ENCODE peak calls at places on chromosomes 3 and 15, in nine cellular contexts. I is pancreas; T is CD4-positive, alpha-beta memory T cell; C is cardiac muscle cell; H is lower lobe of right lung; E is AG04450; M is breast epithelium; N is cardiac fibroblast; O is lung. G is an unnamed sample.

GRCh38 chr3:64945171-64945684 is 257.4 kb upstream of the ADAMTS9 start:
- DNase-seq in I (no peak), T (no peak), C (peak), H (no peak), E (no peak), M (no peak), N (peak), O (no peak), G (no peak)

GRCh38 chr3:156448300-156448699 is 106.6 kb downstream of the SSR3 start:
- DNase-seq in I (no peak), T (peak), C (peak), H (no peak), E (no peak), M (no peak), N (peak), O (no peak), G (no peak)

GRCh38 chr15:79562538-79563298 is 130.6 kb downstream of the MINAR1 start:
- DNase-seq in I (no peak), T (no peak), C (no peak), H (no peak), E (no peak), M (no peak), N (no peak), O (no peak), G (no peak)

GRCh38 chr3:122927726-122928125 is 99.8 kb downstream of the SEMA5B start:
- DNase-seq in I (no peak), T (no peak), C (no peak), H (no peak), E (no peak), M (no peak), N (no peak), O (no peak), G (no peak)

GRCh38 chr3:72346526-72346926 is 501.7 kb downstream of the SHQ1 start:
- DNase-seq in I (no peak), T (no peak), C (peak), H (no peak), E (peak), M (no peak), N (peak), O (no peak), G (no peak)

GRCh38 chr3:156642750-156643728 is 31.4 kb upstream of the TIPARP start:
- DNase-seq in I (no peak), T (no peak), C (peak), H (no peak), E (no peak), M (no peak), N (no peak), O (no peak), G (no peak)

GRCh38 chr15:51533672-51534398 is 88.7 kb downstream of the DMXL2 start:
- DNase-seq in I (no peak), T (no peak), C (no peak), H (no peak), E (no peak), M (no peak), N (no peak), O (no peak), G (no peak)

GRCh38 chr3:172582712-172583111 is 59.5 kb upstream of the TNFSF10 start:
- DNase-seq in I (no peak), T (no peak), C (peak), H (no peak), E (no peak), M (no peak), N (peak), O (no peak), G (no peak)

GRCh38 chr3:107734317-107734716 is 211.6 kb downstream of the BBX start:
- DNase-seq in I (no peak), T (no peak), C (no peak), H (no peak), E (no peak), M (no peak), N (no peak), O (no peak), G (no peak)

GRCh38 chr15:101452572-101452971 is 36.9 kb downstream of the PCSK6 start:
- DNase-seq in I (no peak), T (no peak), C (no peak), H (no peak), E (no peak), M (no peak), N (no peak), O (no peak), G (no peak)

GRCh38 chr15:67504796-67505195 is 16.1 kb upstream of the C15orf61 start:
- DNase-seq in I (no peak), T (no peak), C (no peak), H (no peak), E (no peak), M (no peak), N (no peak), O (no peak), G (no peak)

GRCh38 chr3:185250247-185250646 is 3.6 kb downstream of the EHHADH start:
- DNase-seq in I (no peak), T (no peak), C (peak), H (no peak), E (no peak), M (no peak), N (peak), O (no peak), G (no peak)

GRCh38 chr15:99983171-99983891 is 250.1 kb upstream of the LYSMD4 start:
- DNase-seq in I (no peak), T (no peak), C (peak), H (no peak), E (no peak), M (no peak), N (peak), O (no peak), G (no peak)

GRCh38 chr3:117036259-117036799 is 326.8 kb downstream of the TUSC7 start:
- DNase-seq in I (no peak), T (no peak), C (peak), H (no peak), E (peak), M (peak), N (peak), O (peak), G (peak)

GRCh38 chr3:12286927-12287726 is 1.7 kb upstream of the PPARG start:
- DNase-seq in I (no peak), T (no peak), C (peak), H (peak), E (no peak), M (no peak), N (peak), O (no peak), G (peak)

GRCh38 chr15:41944313-41944940 is 27.9 kb downstream of the EHD4 start:
- DNase-seq in I (no peak), T (no peak), C (peak), H (no peak), E (peak), M (peak), N (peak), O (no peak), G (no peak)

GRCh38 chr3:80331768-80332167 is 564.0 kb upstream of the ROBO1 start:
- DNase-seq in I (no peak), T (no peak), C (no peak), H (no peak), E (no peak), M (no peak), N (no peak), O (no peak), G (no peak)

GRCh38 chr3:47908744-47909143 is 105.8 kb downstream of the DHX30 start:
- DNase-seq in I (no peak), T (no peak), C (no peak), H (no peak), E (no peak), M (no peak), N (no peak), O (no peak), G (no peak)

GRCh38 chr15:55619783-55620182 is 31.6 kb upstream of the PYGO1 start:
- DNase-seq in I (no peak), T (no peak), C (no peak), H (no peak), E (no peak), M (no peak), N (no peak), O (no peak), G (no peak)

GRCh38 chr15:90451215-90451850 is 63.3 kb downstream of the IQGAP1 start:
- DNase-seq in I (no peak), T (no peak), C (no peak), H (no peak), E (no peak), M (no peak), N (no peak), O (no peak), G (no peak)

GRCh38 chr15:36373549-36373948 is 205.9 kb upstream of the CDIN1 start:
- DNase-seq in I (no peak), T (no peak), C (no peak), H (no peak), E (no peak), M (no peak), N (no peak), O (no peak), G (no peak)

GRCh38 chr3:132417695-132418520 is 606 bp downstream of the DNAJC13 start:
- DNase-seq in I (no peak), T (no peak), C (peak), H (peak), E (peak), M (peak), N (peak), O (peak), G (no peak)

GRCh38 chr3:172688588-172688987 is 22.3 kb downstream of the NCEH1 start:
- DNase-seq in I (no peak), T (no peak), C (no peak), H (no peak), E (no peak), M (no peak), N (no peak), O (no peak), G (no peak)

GRCh38 chr3:126535636-126536035 is 11.7 kb downstream of the CHST13 start:
- DNase-seq in I (no peak), T (no peak), C (no peak), H (peak), E (no peak), M (no peak), N (no peak), O (no peak), G (no peak)
- H3K4me3 ChIP-seq in I (no peak), T (no peak), C (no peak), H (no peak), E (no peak), M (no peak), N (no peak), O (no peak), G (no peak)

GRCh38 chr3:125211523-125212095 is 939 bp downstream of the SLC12A8 start:
- DNase-seq in I (peak), T (no peak), C (no peak), H (no peak), E (no peak), M (no peak), N (no peak), O (no peak), G (no peak)
- H3K4me3 ChIP-seq in I (peak), T (no peak), C (peak), H (peak), E (no peak), M (peak), N (peak), O (peak), G (no peak)

GRCh38 chr3:46677096-46677702 is 16.3 kb downstream of the ALS2CL start:
- DNase-seq in I (no peak), T (no peak), C (peak), H (no peak), E (no peak), M (no peak), N (peak), O (no peak), G (no peak)
- H3K4me3 ChIP-seq in I (no peak), T (no peak), C (no peak), H (no peak), E (no peak), M (peak), N (no peak), O (no peak), G (no peak)

GRCh38 chr15:30925686-30926085 is 22.0 kb downstream of the FAN1 start:
- DNase-seq in I (no peak), T (no peak), C (no peak), H (no peak), E (no peak), M (no peak), N (no peak), O (no peak), G (no peak)
- H3K4me3 ChIP-seq in I (no peak), T (no peak), C (no peak), H (no peak), E (no peak), M (no peak), N (no peak), O (no peak), G (no peak)

GRCh38 chr3:134516905-134517304 is 31.0 kb downstream of the CEP63 start:
- DNase-seq in I (no peak), T (no peak), C (peak), H (no peak), E (no peak), M (no peak), N (peak), O (no peak), G (no peak)
- H3K4me3 ChIP-seq in I (no peak), T (no peak), C (no peak), H (no peak), E (no peak), M (no peak), N (no peak), O (no peak), G (no peak)

GRCh38 chr3:190017575-190018288 is 103.0 kb downstream of the P3H2 start:
- DNase-seq in I (no peak), T (no peak), C (peak), H (no peak), E (peak), M (no peak), N (peak), O (no peak), G (no peak)
- H3K4me3 ChIP-seq in I (no peak), T (no peak), C (no peak), H (no peak), E (no peak), M (no peak), N (no peak), O (no peak), G (no peak)

GRCh38 chr3:69542265-69543079 is 156.6 kb upstream of the FRMD4B start:
- DNase-seq in I (peak), T (no peak), C (peak), H (peak), E (no peak), M (no peak), N (no peak), O (no peak), G (no peak)
- H3K4me3 ChIP-seq in I (peak), T (no peak), C (peak), H (peak), E (no peak), M (peak), N (peak), O (peak), G (peak)

GRCh38 chr3:37863552-37863865 is 1.8 kb downstream of the CTDSPL start:
- DNase-seq in I (no peak), T (no peak), C (no peak), H (no peak), E (no peak), M (no peak), N (no peak), O (no peak), G (no peak)
- H3K4me3 ChIP-seq in I (peak), T (no peak), C (no peak), H (peak), E (peak), M (peak), N (peak), O (peak), G (peak)

GRCh38 chr15:96626936-96627577 is 296.6 kb downstream of the NR2F2 start:
- DNase-seq in I (no peak), T (no peak), C (no peak), H (peak), E (no peak), M (no peak), N (peak), O (no peak), G (no peak)
- H3K4me3 ChIP-seq in I (no peak), T (no peak), C (no peak), H (no peak), E (no peak), M (no peak), N (no peak), O (no peak), G (no peak)

GRCh38 chr3:133892546-133893231 is 3.0 kb downstream of the RAB6B start:
- DNase-seq in I (peak), T (no peak), C (no peak), H (peak), E (no peak), M (no peak), N (no peak), O (peak), G (no peak)

GRCh38 chr3:133896002-133896761 is 500 bp upstream of the RAB6B start:
- DNase-seq in I (peak), T (no peak), C (peak), H (peak), E (no peak), M (no peak), N (peak), O (no peak), G (no peak)

GRCh38 chr3:133893683-133894333 is 1.9 kb downstream of the RAB6B start:
- DNase-seq in I (no peak), T (no peak), C (no peak), H (peak), E (no peak), M (no peak), N (no peak), O (peak), G (no peak)

GRCh38 chr3:133895208-133896001 is at the start of gene RAB6B:
- DNase-seq in I (peak), T (no peak), C (peak), H (peak), E (no peak), M (no peak), N (peak), O (peak), G (no peak)

DNA sequence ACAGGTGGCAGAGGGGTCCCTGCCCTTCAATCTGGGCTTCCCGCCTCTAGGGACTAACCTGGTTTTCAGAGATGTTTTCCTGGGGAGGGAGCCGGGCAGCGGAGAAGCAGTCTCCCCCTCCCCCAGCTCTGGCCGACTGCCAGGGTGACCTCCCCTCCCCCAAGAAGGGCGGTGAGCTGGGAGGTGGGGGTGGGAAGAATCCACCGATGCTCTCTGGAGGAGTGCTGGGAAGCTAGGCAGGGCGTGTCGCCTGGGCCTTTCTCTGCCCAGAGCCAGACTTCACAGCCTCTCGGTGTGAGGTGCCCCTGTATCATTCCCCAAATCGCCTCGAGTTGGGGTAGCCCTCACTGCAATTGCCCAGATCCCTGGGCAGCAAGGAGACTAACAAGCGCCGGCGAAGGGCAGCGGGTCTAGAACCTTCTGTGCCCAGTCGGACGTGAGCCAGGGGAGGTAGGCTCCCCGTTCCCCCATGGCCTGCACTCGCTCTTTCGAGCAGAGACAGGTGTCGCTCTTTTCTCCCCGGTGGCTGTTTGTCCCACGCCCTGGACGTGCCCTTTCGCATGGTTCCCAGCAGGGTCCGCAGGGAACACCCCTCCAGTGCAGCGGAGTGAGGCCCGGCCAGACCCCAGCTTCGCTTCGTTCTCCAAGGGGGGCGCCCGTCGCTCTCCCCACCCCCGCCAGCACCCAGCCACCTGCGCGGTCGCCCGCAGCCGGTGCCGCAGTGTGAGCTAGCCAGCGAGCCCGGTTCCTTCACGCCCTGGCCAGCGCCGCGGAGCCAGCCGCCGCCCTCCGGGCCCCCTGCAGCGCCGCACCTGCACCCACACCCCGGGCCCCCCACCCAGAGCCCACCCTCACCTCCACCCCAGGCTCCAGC is 1.1 kb downstream of the RAB6B start:
- DNase-seq in I (peak), T (no peak), C (no peak), H (peak), E (no peak), M (no peak), N (no peak), O (peak), G (no peak)
- H3K4me3 ChIP-seq in I (peak), T (no peak), C (peak), H (peak), E (peak), M (peak), N (peak), O (no peak), G (peak)